ENCODE peak calls at places on chromosome 14, in ten cellular contexts. M is OCI-LY7; T is psoas muscle; U is CD8-positive, alpha-beta T cell; P is hepatocyte; G is Panc1; X is cardiac muscle cell; R is upper lobe of right lung; K is A549; Q is endodermal cell. N is an unnamed sample.

GRCh38 chr14:22807432-22808087 is 7.7 kb downstream of the SLC7A7 start:
- DNase-seq in M (no peak), T (no peak), U (no peak), P (peak), G (no peak), X (no peak), R (peak), K (no peak), Q (peak), N (no peak)

GRCh38 chr14:38442208-38442607 is 186.3 kb upstream of the CLEC14A start:
- DNase-seq in M (no peak), T (no peak), U (no peak), P (no peak), G (no peak), X (peak), R (no peak), K (no peak), Q (no peak), N (no peak)

GRCh38 chr14:64702493-64703392 is 1.5 kb upstream of the PLEKHG3 start:
- DNase-seq in M (no peak), T (no peak), U (no peak), P (peak), G (no peak), X (no peak), R (peak), K (no peak), Q (peak), N (no peak)

GRCh38 chr14:34113051-34113511 is 162.2 kb upstream of the EGLN3 start:
- DNase-seq in M (no peak), T (no peak), U (no peak), P (no peak), G (no peak), X (peak), R (no peak), K (peak), Q (no peak), N (no peak)

GRCh38 chr14:51458563-51458955 is 193.2 kb upstream of the FRMD6 start:
- DNase-seq in M (no peak), T (no peak), U (no peak), P (no peak), G (peak), X (no peak), R (no peak), K (no peak), Q (no peak), N (no peak)

GRCh38 chr14:75650253-75651058 is 10.2 kb downstream of the ERG28 start:
- DNase-seq in M (no peak), T (no peak), U (no peak), P (peak), G (no peak), X (no peak), R (no peak), K (no peak), Q (no peak), N (no peak)

GRCh38 chr14:54211562-54212308 is 185.1 kb upstream of the CDKN3 start:
- DNase-seq in M (no peak), T (no peak), U (no peak), P (no peak), G (no peak), X (peak), R (no peak), K (peak), Q (no peak), N (no peak)

GRCh38 chr14:51828017-51828797 is 32.2 kb upstream of the GNG2 start:
- DNase-seq in M (peak), T (peak), U (peak), P (peak), G (no peak), X (peak), R (no peak), K (peak), Q (peak), N (no peak)

GRCh38 chr14:29108908-29109307 is 342.3 kb downstream of the FOXG1 start:
- DNase-seq in M (no peak), T (no peak), U (no peak), P (no peak), G (no peak), X (no peak), R (no peak), K (no peak), Q (no peak), N (no peak)

GRCh38 chr14:91138511-91139359 is 24.9 kb downstream of the DGLUCY start:
- DNase-seq in M (peak), T (no peak), U (peak), P (no peak), G (no peak), X (peak), R (no peak), K (peak), Q (peak), N (peak)

GRCh38 chr14:64758711-64759554 is 54.7 kb downstream of the PLEKHG3 start:
- DNase-seq in M (no peak), T (peak), U (no peak), P (peak), G (no peak), X (peak), R (no peak), K (peak), Q (peak), N (no peak)

GRCh38 chr14:69424139-69424923 is 25.8 kb downstream of the SLC39A9 start:
- DNase-seq in M (no peak), T (no peak), U (no peak), P (no peak), G (no peak), X (no peak), R (no peak), K (no peak), Q (no peak), N (no peak)

GRCh38 chr14:105876829-105877228 is 350.4 kb downstream of the TMEM121 start:
- DNase-seq in M (no peak), T (peak), U (no peak), P (no peak), G (no peak), X (no peak), R (no peak), K (no peak), Q (peak), N (no peak)

GRCh38 chr14:69532561-69533335 is 41.9 kb downstream of the CCDC177 start:
- DNase-seq in M (no peak), T (no peak), U (no peak), P (peak), G (no peak), X (no peak), R (no peak), K (no peak), Q (no peak), N (no peak)

GRCh38 chr14:100709252-100709955 is 17.3 kb upstream of the DLK1 start:
- DNase-seq in M (no peak), T (no peak), U (no peak), P (peak), G (no peak), X (peak), R (no peak), K (no peak), Q (peak), N (no peak)

GRCh38 chr14:63045234-63045611 is at the start of gene KCNH5:
- DNase-seq in M (no peak), T (peak), U (no peak), P (peak), G (no peak), X (peak), R (no peak), K (peak), Q (peak), N (peak)

GRCh38 chr14:50116986-50117385 is 614 bp upstream of the VCPKMT start:
- DNase-seq in M (no peak), T (no peak), U (no peak), P (no peak), G (no peak), X (no peak), R (no peak), K (no peak), Q (no peak), N (no peak)

GRCh38 chr14:68627868-68628604 is 164.8 kb downstream of the ZFP36L1 start:
- DNase-seq in M (no peak), T (no peak), U (peak), P (peak), G (no peak), X (peak), R (peak), K (no peak), Q (peak), N (no peak)

GRCh38 chr14:29317423-29317822 is 550.8 kb downstream of the FOXG1 start:
- DNase-seq in M (no peak), T (no peak), U (no peak), P (no peak), G (no peak), X (no peak), R (no peak), K (no peak), Q (no peak), N (no peak)

GRCh38 chr14:44712095-44712822 is 205.2 kb upstream of the FSCB start:
- DNase-seq in M (no peak), T (no peak), U (no peak), P (no peak), G (no peak), X (no peak), R (no peak), K (no peak), Q (peak), N (no peak)

GRCh38 chr14:64540208-64541202 is at the start of gene HSPA2:
- DNase-seq in M (peak), T (peak), U (peak), P (peak), G (peak), X (peak), R (peak), K (peak), Q (peak), N (no peak)

GRCh38 chr14:29805415-29806123 is 122.1 kb downstream of the PRKD1 start:
- DNase-seq in M (no peak), T (peak), U (no peak), P (peak), G (peak), X (peak), R (peak), K (peak), Q (no peak), N (no peak)

GRCh38 chr14:51472881-51473280 is 178.8 kb upstream of the FRMD6 start:
- DNase-seq in M (no peak), T (no peak), U (no peak), P (peak), G (no peak), X (no peak), R (no peak), K (no peak), Q (no peak), N (peak)

GRCh38 chr14:67513631-67514108 is 19.4 kb upstream of the PLEKHH1 start:
- DNase-seq in M (peak), T (no peak), U (no peak), P (peak), G (no peak), X (no peak), R (no peak), K (no peak), Q (no peak), N (no peak)

GRCh38 chr14:64725360-64725815 is 21.2 kb downstream of the PLEKHG3 start:
- DNase-seq in M (no peak), T (no peak), U (no peak), P (no peak), G (no peak), X (no peak), R (peak), K (no peak), Q (no peak), N (no peak)

GRCh38 chr14:63650336-63650952 is 8.8 kb upstream of the WDR89 start:
- DNase-seq in M (no peak), T (no peak), U (peak), P (no peak), G (no peak), X (peak), R (no peak), K (no peak), Q (no peak), N (no peak)

GRCh38 chr14:104393898-104394605 is 185.5 kb upstream of the C14orf180 start:
- DNase-seq in M (peak), T (peak), U (peak), P (peak), G (no peak), X (no peak), R (peak), K (no peak), Q (no peak), N (no peak)

GRCh38 chr14:55638665-55639064 is 58.7 kb downstream of the KTN1 start:
- DNase-seq in M (no peak), T (no peak), U (no peak), P (no peak), G (no peak), X (no peak), R (no peak), K (no peak), Q (no peak), N (no peak)

GRCh38 chr14:100988011-100988410 is 84.5 kb upstream of the RTL1 start:
- DNase-seq in M (no peak), T (no peak), U (no peak), P (no peak), G (no peak), X (no peak), R (no peak), K (peak), Q (no peak), N (no peak)

GRCh38 chr14:76964695-76965094 is 63.8 kb downstream of the IRF2BPL start:
- DNase-seq in M (no peak), T (no peak), U (no peak), P (no peak), G (no peak), X (no peak), R (no peak), K (no peak), Q (peak), N (no peak)

GRCh38 chr14:105526781-105527380 is 498 bp downstream of the TMEM121 start:
- DNase-seq in M (no peak), T (no peak), U (no peak), P (peak), G (no peak), X (no peak), R (peak), K (no peak), Q (no peak), N (no peak)

GRCh38 chr14:32985881-32986280 is 47.2 kb downstream of the NPAS3 start:
- DNase-seq in M (no peak), T (no peak), U (no peak), P (no peak), G (no peak), X (peak), R (no peak), K (no peak), Q (no peak), N (no peak)

GRCh38 chr14:80754696-80755095 is 186.8 kb downstream of the CEP128 start:
- DNase-seq in M (no peak), T (no peak), U (no peak), P (no peak), G (no peak), X (no peak), R (no peak), K (no peak), Q (no peak), N (no peak)

GRCh38 chr14:56902413-56902812 is 92.1 kb upstream of the OTX2 start:
- DNase-seq in M (no peak), T (no peak), U (no peak), P (no peak), G (no peak), X (no peak), R (no peak), K (no peak), Q (no peak), N (no peak)

GRCh38 chr14:77314043-77314442 is 6.6 kb downstream of the POMT2 start:
- DNase-seq in M (no peak), T (no peak), U (no peak), P (peak), G (peak), X (peak), R (no peak), K (peak), Q (peak), N (no peak)

GRCh38 chr14:22668417-22668816 is 24.3 kb upstream of the OR6J1 start:
- DNase-seq in M (no peak), T (no peak), U (no peak), P (peak), G (no peak), X (peak), R (no peak), K (peak), Q (no peak), N (no peak)

GRCh38 chr14:60736494-60736893 is 1.9 kb downstream of the MNAT1 start:
- DNase-seq in M (no peak), T (no peak), U (no peak), P (peak), G (no peak), X (peak), R (no peak), K (peak), Q (no peak), N (no peak)
- H3K4me3 ChIP-seq in M (peak), T (peak), U (no peak), P (peak), G (peak), X (peak), R (peak), K (peak), Q (peak), N (no peak)

GRCh38 chr14:93736378-93737014 is 51.8 kb downstream of the PRIMA1 start:
- DNase-seq in M (peak), T (no peak), U (no peak), P (no peak), G (no peak), X (no peak), R (no peak), K (peak), Q (peak), N (peak)
- TF ChIP-seq CTCF in M (peak), T (no peak), U (no peak), P (peak), G (peak), X (no peak), R (no peak), K (peak), Q (peak), N (peak)

DNA sequence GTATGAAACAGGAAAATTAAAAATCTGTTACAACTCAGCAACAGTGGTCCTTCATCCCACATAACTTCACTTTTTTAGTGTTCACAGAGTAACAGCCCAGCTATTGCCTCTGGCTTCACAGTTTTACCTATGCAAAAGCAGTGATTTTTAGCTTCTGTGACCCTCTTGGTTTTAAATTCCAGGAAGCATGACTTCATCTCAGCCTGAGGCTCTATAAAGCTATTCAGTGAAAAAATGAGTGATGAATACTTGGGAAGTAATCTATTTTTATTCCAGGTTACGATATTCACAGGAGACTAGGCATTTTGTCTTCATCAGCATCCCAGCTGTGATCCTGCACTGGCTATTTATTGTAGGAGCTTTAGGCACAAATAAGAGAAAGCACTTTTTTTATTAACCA is 164.8 kb downstream of the SNAPC1 start:
- DNase-seq in M (no peak), T (no peak), U (no peak), P (no peak), G (no peak), X (no peak), R (no peak), K (no peak), Q (no peak), N (no peak)
- H3K27ac ChIP-seq in M (no peak), T (no peak), U (no peak), P (no peak), G (no peak), X (no peak), R (no peak), K (no peak), Q (no peak), N (no peak)

GRCh38 chr14:78840898-78841297 is 670.7 kb downstream of the NRXN3 start:
- DNase-seq in M (no peak), T (no peak), U (no peak), P (no peak), G (no peak), X (no peak), R (no peak), K (no peak), Q (no peak), N (no peak)
- H3K4me3 ChIP-seq in M (no peak), T (no peak), U (no peak), P (no peak), G (no peak), X (no peak), R (no peak), K (no peak), Q (no peak), N (no peak)

DNA sequence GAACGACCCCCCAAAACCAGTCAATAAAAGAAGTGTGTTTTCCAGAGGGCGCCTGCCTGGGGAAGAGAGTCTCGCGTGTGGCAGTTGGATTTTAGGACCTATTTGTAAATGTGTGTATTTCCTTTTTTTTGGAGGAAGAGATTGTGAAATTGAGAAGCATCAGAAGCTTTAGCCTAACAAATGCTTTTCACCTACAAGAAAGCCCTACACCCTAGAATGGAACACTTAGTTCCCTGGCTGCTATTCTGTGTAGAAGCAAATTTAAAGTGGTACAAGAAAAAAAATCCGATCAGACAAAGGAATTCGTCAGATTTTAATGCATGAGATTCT is 1.4 kb downstream of the RCOR1 start:
- DNase-seq in M (no peak), T (no peak), U (no peak), P (no peak), G (no peak), X (no peak), R (no peak), K (no peak), Q (no peak), N (no peak)
- TF ChIP-seq CTCF in M (no peak), T (no peak), U (no peak), P (no peak), G (no peak), X (no peak), R (no peak), K (no peak), Q (no peak), N (no peak)

GRCh38 chr14:58978336-58978735 is 210.1 kb upstream of the DAAM1 start:
- DNase-seq in M (no peak), T (no peak), U (no peak), P (no peak), G (no peak), X (peak), R (no peak), K (no peak), Q (no peak), N (no peak)
- H3K27ac ChIP-seq in M (no peak), T (no peak), U (no peak), P (no peak), G (no peak), X (no peak), R (no peak), K (no peak), Q (no peak), N (no peak)

DNA sequence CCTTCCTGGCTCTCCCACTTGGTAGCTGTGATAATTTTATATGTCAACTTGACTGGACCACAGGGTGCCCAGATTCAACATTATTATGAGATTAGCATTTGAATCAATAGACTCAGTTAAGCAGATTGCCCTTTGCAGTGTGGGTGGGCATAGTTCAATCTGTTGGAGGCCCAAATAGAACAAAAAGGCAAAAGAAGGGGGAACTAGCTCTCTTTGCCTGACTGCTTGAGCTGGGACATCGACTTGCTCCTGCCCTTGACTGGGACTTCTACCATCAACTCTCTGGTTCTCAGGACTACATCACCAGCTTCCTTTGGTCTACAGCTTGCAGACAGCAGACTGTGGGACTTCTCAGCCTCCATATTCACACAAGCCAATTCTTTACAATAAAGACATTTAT is 1189.2 kb downstream of the BCL11B start:
- DNase-seq in M (no peak), T (no peak), U (no peak), P (no peak), G (no peak), X (no peak), R (no peak), K (no peak), Q (no peak), N (no peak)
- H3K4me3 ChIP-seq in M (no peak), T (no peak), U (no peak), P (no peak), G (no peak), X (no peak), R (no peak), K (no peak), Q (no peak), N (no peak)

DNA sequence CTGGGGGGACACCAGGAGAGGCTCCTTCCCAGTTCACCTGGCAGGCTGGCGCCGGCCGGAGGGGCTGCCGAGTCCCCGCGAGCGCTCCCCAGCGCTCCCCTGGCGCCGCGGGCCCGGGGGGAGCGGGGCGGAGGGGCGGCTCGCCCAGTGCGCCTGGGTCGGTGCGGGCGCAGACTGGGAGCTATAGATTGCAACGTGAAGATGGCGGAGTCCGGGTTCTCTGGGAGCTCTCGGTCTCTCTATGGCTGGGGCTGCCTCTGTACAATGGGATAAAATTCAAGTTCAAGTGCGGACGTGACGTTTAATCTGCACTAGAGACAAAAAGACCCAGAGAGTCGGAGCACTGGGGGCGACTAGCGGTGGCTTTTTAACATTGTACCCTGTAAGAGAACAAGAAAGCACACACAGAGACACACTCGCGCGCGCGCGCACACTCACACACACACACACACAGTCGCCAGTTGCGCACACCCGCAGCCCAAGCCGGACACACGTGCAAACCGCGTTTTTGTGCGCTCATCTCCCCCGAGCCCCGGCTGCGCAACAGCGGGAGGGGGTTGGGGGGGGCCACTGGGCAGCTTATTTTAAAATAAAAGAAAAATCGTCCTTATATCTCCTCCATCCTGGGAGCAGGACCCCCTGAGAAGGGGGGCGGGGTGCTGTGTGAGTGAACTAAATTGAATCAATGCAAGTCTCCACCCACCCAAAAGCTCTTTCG is at the start of gene BCL11B:
- DNase-seq in M (peak), T (peak), U (peak), P (peak), G (no peak), X (peak), R (no peak), K (peak), Q (peak), N (peak)
- TF ChIP-seq CTCF in M (peak), T (peak), U (peak), P (peak), G (peak), X (peak), R (peak), K (peak), Q (peak), N (peak)

N was measured in WERI-Rb-1.